ENCODE peak calls at places on chromosomes 6 and 20, in four cellular contexts. W, O, M and F are unnamed samples.

GRCh38 chr6:89613790-89614189 is 24.8 kb downstream of the LYRM2 start:
- DNase-seq in W (no peak), O (no peak), M (peak), F (no peak)

GRCh38 chr6:21906826-21907225 is 313.3 kb downstream of the SOX4 start:
- DNase-seq in M (no peak), O (no peak), W (no peak), F (no peak)

GRCh38 chr20:18304618-18305017 is 16.3 kb downstream of the ZNF133 start:
- DNase-seq in O (no peak), W (no peak), M (no peak), F (no peak)

GRCh38 chr20:37850724-37851123 is 52.2 kb upstream of the VSTM2L start:
- DNase-seq in O (peak), W (no peak), M (no peak), F (no peak)

GRCh38 chr6:69064226-69064625 is 429.1 kb downstream of the ADGRB3 start:
- DNase-seq in W (no peak), O (no peak), M (no peak), F (no peak)

GRCh38 chr6:169084067-169084466 is 169.6 kb downstream of the THBS2 start:
- DNase-seq in M (no peak), W (no peak), O (no peak), F (no peak)

GRCh38 chr6:20631525-20631924 is 97.3 kb downstream of the CDKAL1 start:
- DNase-seq in W (no peak), M (no peak), O (no peak), F (no peak)

GRCh38 chr20:63024573-63025392 is 18.0 kb upstream of the BHLHE23 start:
- DNase-seq in W (no peak), O (no peak), M (no peak), F (no peak)

GRCh38 chr6:52013035-52013434 is 74.4 kb downstream of the PKHD1 start:
- DNase-seq in W (no peak), M (no peak), O (no peak), F (no peak)

GRCh38 chr20:6164421-6165341 is 41.9 kb upstream of the FERMT1 start:
- DNase-seq in O (no peak), W (no peak), M (peak), F (no peak)

GRCh38 chr6:133906050-133906449 is 17.1 kb downstream of the TCF21 start:
- DNase-seq in M (no peak), W (no peak), O (no peak), F (no peak)

GRCh38 chr6:1607557-1608221 is 2.0 kb upstream of the FOXC1 start:
- DNase-seq in W (peak), M (no peak), O (no peak), F (no peak)

GRCh38 chr6:88119769-88120168 is 46.4 kb downstream of the CNR1 start:
- DNase-seq in M (no peak), O (no peak), W (no peak), F (no peak)

GRCh38 chr6:53230775-53231467 is 82.3 kb upstream of the GCM1 start:
- DNase-seq in M (no peak), W (no peak), O (no peak), F (no peak)

GRCh38 chr6:139534472-139535115 is 160.1 kb upstream of the CITED2 start:
- DNase-seq in W (no peak), M (no peak), O (no peak), F (no peak)

GRCh38 chr6:4675086-4675485 is 101.1 kb upstream of the CDYL start:
- DNase-seq in O (no peak), W (peak), M (no peak), F (no peak)

GRCh38 chr6:36805107-36805797 is 34.0 kb downstream of the CPNE5 start:
- DNase-seq in O (no peak), W (no peak), M (no peak), F (no peak)

GRCh38 chr20:57415791-57416190 is 24.6 kb downstream of the RBM38 start:
- DNase-seq in M (no peak), W (no peak), O (no peak), F (no peak)

GRCh38 chr6:129732034-129732433 is 22.1 kb upstream of the ARHGAP18 start:
- DNase-seq in M (no peak), W (no peak), O (no peak), F (no peak)

GRCh38 chr6:129731396-129731795 is 21.4 kb upstream of the ARHGAP18 start:
- DNase-seq in W (no peak), M (no peak), O (no peak), F (no peak)

GRCh38 chr6:129733290-129733689 is 23.3 kb upstream of the ARHGAP18 start:
- DNase-seq in O (no peak), M (no peak), W (no peak), F (no peak)

GRCh38 chr6:129732542-129732941 is 22.6 kb upstream of the ARHGAP18 start:
- DNase-seq in W (no peak), O (no peak), M (no peak), F (no peak)

GRCh38 chr6:129730477-129731165 is 20.6 kb upstream of the ARHGAP18 start:
- DNase-seq in M (no peak), W (no peak), O (no peak), F (peak)
- TF ChIP-seq CTCF in M (peak), W (peak), O (peak), F (peak)

GRCh38 chr6:138290563-138290962 is 72.3 kb upstream of the PBOV1 start:
- DNase-seq in M (no peak), O (no peak), W (peak), F (no peak)

GRCh38 chr6:138291036-138291848 is 73.0 kb upstream of the PBOV1 start:
- DNase-seq in W (peak), O (no peak), M (no peak), F (no peak)

GRCh38 chr6:138293428-138293827 is 75.1 kb upstream of the PBOV1 start:
- DNase-seq in W (no peak), O (no peak), M (no peak), F (no peak)

GRCh38 chr6:138292482-138292881 is 74.2 kb upstream of the PBOV1 start:
- DNase-seq in M (no peak), O (no peak), W (no peak), F (no peak)

DNA sequence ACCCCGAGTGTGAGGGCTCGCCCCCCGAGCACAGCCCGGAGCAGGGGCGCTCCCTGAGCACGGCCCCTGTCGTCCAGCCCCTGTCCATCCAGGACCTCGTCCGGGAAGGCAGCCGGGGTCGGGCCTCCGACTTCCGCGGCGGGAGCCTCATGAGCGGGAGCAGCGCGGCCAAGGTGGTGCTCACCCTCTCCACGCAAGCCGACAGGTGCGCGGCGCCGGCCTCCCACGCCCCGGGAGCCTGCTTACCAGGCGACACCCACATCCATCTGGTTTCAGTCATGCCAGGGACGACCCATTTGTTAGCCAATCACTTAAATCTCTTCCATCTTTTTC is 73.5 kb upstream of the PBOV1 start:
- DNase-seq in O (no peak), W (no peak), M (no peak), F (no peak)
- TF ChIP-seq CTCF in O (no peak), W (no peak), M (no peak), F (no peak)

DNA sequence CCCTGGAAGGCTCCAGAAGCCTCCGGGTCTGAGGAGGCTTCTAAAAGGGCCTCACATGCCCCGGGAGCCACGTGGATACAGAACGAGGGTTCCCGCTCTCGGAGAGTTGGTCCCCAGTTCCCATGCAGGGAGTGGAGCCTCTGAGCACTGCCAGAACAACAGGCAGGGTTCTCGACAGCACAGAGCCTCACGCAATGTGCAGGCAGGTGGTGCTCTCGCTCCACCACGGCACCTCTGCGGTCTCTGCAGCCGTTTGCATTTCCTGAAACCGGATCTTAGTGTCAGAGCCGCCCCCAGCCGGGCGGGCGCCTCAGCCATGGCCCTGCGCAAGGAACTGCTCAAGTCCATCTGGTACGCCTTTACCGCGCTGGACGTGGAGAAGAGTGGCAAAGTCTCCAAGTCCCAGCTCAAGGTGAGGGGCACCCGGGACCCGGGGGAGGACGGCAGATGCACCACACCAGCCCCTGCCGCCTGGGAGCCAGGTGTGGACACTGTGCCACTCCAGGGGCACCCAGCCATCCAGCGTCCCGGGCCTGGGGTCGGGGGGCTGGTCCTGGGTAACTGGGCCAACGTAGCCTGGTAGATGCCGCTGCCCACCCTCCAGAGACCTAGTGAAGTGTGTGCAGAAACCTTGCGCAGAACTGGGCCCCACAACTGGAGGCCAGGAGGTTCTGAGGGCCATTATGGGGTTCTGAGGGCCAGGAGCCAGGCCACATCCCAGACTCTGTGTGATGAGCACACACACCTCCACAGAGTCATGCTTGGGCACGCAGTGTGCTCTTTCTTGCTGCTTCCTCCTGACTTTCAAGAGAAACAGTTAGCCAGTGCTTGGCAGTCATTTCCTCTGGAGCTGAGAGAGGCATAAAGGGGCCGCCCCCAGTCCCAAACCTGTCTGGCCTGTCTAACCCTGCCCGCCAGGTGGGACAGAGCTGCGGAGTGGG is at the start of gene DEF6:
- DNase-seq in W (peak), O (peak), M (peak), F (peak)
- TF ChIP-seq CTCF in W (peak), O (peak), M (peak), F (peak)

DNA sequence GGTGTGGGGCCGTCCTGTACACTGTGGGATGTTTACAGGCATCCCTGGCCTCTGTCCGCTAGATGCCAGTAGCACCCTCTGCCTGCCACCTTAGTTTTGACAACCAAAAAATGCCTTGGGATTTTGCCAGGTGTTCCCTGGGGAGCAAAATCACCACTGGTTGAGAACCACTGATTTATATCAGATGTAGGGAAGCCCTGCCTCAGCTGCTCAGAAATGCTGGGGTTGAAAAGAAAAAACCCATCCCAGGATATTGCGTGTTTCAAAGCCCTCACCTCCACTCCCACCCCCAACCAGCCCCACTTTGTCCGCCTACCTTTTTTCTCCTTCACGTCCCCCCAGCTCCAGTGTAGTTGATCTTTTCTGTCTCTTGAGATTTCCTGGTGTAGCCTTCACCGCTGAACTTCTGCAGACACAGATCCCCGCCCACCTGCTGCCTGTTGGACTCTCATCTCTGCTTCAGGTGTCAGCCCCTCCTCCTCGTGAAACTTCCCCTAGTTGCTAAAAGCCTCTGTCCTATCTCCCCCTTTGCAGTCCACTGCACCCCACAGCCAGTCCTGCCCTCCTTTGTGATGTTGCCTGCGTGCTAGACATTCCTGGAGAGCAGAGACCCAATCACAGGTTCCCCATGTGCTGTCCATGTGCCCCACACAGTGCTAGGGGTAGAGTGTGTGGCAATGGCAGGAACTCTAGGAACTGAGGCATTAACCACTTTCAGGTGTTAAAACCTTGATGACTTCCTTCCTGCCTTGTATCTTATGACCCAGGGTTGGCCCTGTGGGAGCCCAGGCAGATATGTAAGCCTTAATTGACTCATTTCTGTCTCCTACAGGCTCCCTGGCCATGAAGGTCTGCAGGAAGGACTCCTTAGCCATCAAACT is 98.9 kb downstream of the TBC1D7 start:
- DNase-seq in O (no peak), W (no peak), M (no peak), F (peak)
- TF ChIP-seq CTCF in O (no peak), W (peak), M (no peak), F (peak)

GRCh38 chr6:170259301-170259700 is 31.6 kb downstream of the DLL1 start:
- DNase-seq in W (no peak), M (no peak), O (no peak), F (no peak)

GRCh38 chr6:170261643-170262480 is 29.0 kb downstream of the DLL1 start:
- DNase-seq in O (no peak), W (no peak), M (no peak), F (no peak)

GRCh38 chr6:170262481-170263088 is 28.3 kb downstream of the DLL1 start:
- DNase-seq in W (no peak), M (no peak), O (no peak), F (no peak)

GRCh38 chr6:170258395-170258794 is 32.5 kb downstream of the DLL1 start:
- DNase-seq in M (no peak), O (no peak), W (no peak), F (no peak)

DNA sequence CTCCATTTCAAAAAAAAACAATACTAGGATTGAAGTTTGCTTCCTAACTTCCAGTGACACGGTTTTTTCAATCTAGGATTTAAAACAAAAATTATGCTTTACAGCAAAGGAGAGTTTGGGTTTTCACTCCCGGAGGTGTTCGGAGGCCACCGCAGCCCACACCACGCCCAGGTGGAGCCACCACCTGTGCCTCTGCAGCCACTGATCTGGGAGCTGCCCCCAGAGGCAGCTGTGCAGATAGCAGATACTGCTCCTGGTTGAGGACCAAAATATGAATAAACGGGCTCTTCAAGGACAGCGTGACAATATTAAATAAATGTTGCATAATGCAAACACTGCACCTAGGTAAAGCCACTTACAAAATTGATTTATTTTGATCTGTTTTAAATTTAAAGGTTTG is 30.2 kb downstream of the DLL1 start:
- DNase-seq in O (no peak), W (no peak), M (no peak), F (no peak)
- TF ChIP-seq CTCF in O (no peak), W (peak), M (no peak), F (no peak)

DNA sequence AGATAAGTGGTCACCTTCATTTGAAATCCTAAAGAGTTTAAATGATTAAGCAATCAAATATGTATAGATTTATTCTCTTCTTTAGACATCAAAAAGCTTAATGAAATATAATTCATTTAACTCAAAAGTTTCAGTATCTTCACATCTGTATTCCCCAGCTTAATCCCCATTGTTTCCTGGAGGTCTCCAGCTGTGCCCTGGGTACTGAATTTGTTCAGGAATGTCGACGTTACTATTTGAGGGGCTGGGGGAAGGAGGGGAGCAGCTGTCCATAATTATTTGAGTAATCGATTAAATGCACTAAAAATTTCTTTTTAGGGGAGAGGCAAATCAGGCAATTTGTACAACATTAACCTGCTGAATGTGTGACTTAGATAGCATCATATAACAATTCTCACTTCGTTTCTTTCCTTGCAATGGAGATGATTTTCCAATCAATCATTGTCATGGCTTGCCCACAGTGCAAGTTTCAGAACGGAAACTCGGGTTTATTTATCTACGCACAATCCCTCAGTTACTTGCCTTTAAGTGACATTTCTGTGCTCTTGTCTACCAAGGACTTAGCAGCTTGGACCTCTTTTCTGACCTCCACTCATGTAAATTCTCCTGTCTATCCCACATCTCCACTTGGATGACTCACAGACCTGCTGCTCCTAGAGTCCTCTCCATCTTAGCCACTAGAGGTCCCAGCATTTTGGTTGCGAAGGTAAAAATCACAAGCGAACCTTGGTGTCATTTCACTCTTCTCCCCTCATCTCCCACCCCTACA is 3.9 kb downstream of the DOK5 start:
- DNase-seq in W (no peak), O (peak), M (no peak), F (peak)
- TF ChIP-seq CTCF in W (peak), O (peak), M (no peak), F (no peak)

GRCh38 chr20:45463113-45463512 is 6.4 kb upstream of the WFDC2 start:
- DNase-seq in M (no peak), O (no peak), W (no peak), F (no peak)

GRCh38 chr20:45461225-45461624 is 8.3 kb upstream of the WFDC2 start:
- DNase-seq in W (no peak), M (no peak), O (no peak), F (no peak)

GRCh38 chr20:45462711-45463110 is 6.8 kb upstream of the WFDC2 start:
- DNase-seq in W (no peak), O (no peak), M (no peak), F (no peak)

GRCh38 chr20:45456632-45457031 is 12.9 kb upstream of the WFDC2 start:
- DNase-seq in W (peak), M (no peak), O (no peak), F (peak)

DNA sequence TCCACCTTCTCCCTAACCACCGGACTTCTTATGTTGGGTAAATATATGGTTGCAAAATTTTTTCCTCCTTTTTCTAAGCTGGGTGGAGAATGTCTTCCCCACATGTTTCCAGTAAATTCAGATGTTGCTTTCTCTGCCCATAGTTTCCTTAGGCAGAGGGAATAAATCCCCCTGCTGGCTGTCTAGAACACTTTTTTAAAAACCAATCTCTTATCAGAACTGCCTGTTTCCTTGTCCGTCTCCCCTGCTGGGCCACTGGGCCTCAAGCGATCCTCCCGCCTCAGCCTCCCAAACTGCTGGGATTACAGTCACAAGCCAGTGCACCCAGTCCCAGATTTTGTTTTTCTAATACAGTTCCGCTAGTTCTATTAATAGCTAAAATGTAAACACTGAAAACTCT is 9.9 kb upstream of the WFDC2 start:
- DNase-seq in W (no peak), O (peak), M (no peak), F (peak)
- TF ChIP-seq CTCF in W (no peak), O (no peak), M (no peak), F (peak)

DNA sequence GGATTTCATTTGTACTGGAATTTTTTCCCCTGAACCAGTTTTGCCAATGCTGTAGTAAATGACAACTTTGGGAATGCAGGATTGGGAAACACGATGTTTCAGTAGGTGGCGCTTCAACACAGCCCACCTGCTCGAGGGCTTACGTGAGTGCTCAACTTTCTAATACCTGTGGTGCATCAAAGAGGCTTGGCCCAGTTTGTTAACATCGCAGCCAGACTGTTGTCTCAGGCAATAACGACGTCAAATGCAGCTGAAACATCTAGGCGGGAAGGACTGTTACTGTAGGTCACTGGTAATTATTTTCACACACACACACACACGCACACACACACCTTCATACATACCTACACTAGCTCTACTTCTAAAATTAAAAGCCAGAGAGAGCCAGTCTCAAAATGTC is 815.5 kb upstream of the SLC35B3 start:
- DNase-seq in O (peak), M (no peak), W (peak), F (peak)
- TF ChIP-seq CTCF in O (peak), M (peak), W (peak), F (peak)